ENCODE peak calls at places on chromosomes 4 and X, in four cellular contexts. M is neuronal stem cell, X is mesenchymal stem cell, C is mesendoderm. A is an unnamed sample.

GRCh38 chrX:39982927-39983326 is 114.8 kb downstream of the BCOR start:
- DNase-seq in C (no peak), M (no peak), X (no peak), A (no peak)

GRCh38 chr4:139200506-139200905 is 23.5 kb upstream of the ELF2 start:
- DNase-seq in C (no peak), X (no peak), M (no peak), A (no peak)

GRCh38 chrX:47145408-47146120 is 543 bp downstream of the RBM10 start:
- DNase-seq in X (no peak), M (no peak), C (no peak), A (no peak)

GRCh38 chr4:26081795-26082498 is 167.9 kb downstream of the SMIM20 start:
- DNase-seq in C (peak), M (peak), X (peak), A (peak)

GRCh38 chr4:26812049-26812729 is 48.5 kb upstream of the STIM2 start:
- DNase-seq in M (no peak), X (no peak), C (no peak), A (no peak)

GRCh38 chrX:73561791-73562190 is 1.2 kb upstream of the CHIC1 start:
- DNase-seq in C (no peak), X (no peak), M (no peak), A (peak)

GRCh38 chr4:14254806-14255445 is 627.4 kb upstream of the BOD1L1 start:
- DNase-seq in X (no peak), C (no peak), M (no peak), A (no peak)

GRCh38 chr4:147772459-147772969 is 40.6 kb downstream of the ARHGAP10 start:
- DNase-seq in M (no peak), X (peak), C (no peak), A (peak)

GRCh38 chr4:98518555-98519267 is 139.7 kb downstream of the TSPAN5 start:
- DNase-seq in M (no peak), X (no peak), C (peak), A (no peak)

GRCh38 chr4:98517444-98518021 is 140.9 kb downstream of the TSPAN5 start:
- DNase-seq in X (peak), M (no peak), C (no peak), A (peak)

GRCh38 chr4:98514930-98515809 is 143.2 kb downstream of the TSPAN5 start:
- DNase-seq in X (peak), M (no peak), C (peak), A (peak)

GRCh38 chr4:98516042-98516440 is 142.4 kb downstream of the TSPAN5 start:
- DNase-seq in X (peak), M (no peak), C (peak), A (peak)

GRCh38 chr4:98516441-98517323 is 141.7 kb downstream of the TSPAN5 start:
- DNase-seq in X (peak), C (no peak), M (no peak), A (peak)
- H2BK120ac ChIP-seq in X (peak), C (no peak), M (no peak), A (peak)

GRCh38 chr4:99610605-99611172 is 36.1 kb downstream of the MTTP start:
- DNase-seq in M (no peak), X (no peak), C (no peak), A (no peak)
- H3K27ac ChIP-seq in M (no peak), X (no peak), C (no peak), A (no peak)

DNA sequence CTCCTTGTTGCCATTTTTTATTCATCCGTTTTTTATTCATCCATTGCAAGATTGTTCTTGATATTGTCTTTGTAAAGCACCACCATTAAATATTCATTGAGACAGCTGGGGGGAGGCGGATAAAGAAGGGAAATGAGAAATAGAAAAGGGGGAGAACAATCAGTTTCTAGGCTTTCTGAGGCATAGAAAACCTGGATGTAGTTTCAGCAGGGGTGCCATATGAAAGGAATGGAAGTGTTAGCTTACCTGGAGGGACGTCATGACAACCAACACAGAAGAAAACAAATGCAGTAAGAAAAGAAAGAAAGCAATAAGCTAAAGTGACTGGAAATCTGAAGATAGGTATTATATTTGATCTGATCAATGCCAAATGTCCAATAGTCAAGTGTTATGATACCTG is 276.1 kb downstream of the GASK1B start:
- DNase-seq in M (no peak), C (peak), X (no peak), A (no peak)
- H2BK120ac ChIP-seq in M (no peak), C (no peak), X (no peak), A (no peak)

GRCh38 chr4:182809417-182810102 is 107.6 kb downstream of the DCTD start:
- DNase-seq in X (no peak), C (peak), M (no peak), A (no peak)

GRCh38 chr4:182807346-182807745 is 109.8 kb downstream of the DCTD start:
- DNase-seq in C (no peak), M (no peak), X (peak), A (no peak)

GRCh38 chr4:182807841-182808548 is 109.2 kb downstream of the DCTD start:
- DNase-seq in C (peak), X (no peak), M (no peak), A (no peak)

GRCh38 chr4:182808673-182809416 is 108.3 kb downstream of the DCTD start:
- DNase-seq in X (peak), M (no peak), C (no peak), A (peak)

GRCh38 chr4:182810103-182810605 is 107.0 kb downstream of the DCTD start:
- DNase-seq in X (no peak), M (no peak), C (no peak), A (no peak)
- H3K27ac ChIP-seq in X (no peak), M (no peak), C (no peak), A (no peak)

DNA sequence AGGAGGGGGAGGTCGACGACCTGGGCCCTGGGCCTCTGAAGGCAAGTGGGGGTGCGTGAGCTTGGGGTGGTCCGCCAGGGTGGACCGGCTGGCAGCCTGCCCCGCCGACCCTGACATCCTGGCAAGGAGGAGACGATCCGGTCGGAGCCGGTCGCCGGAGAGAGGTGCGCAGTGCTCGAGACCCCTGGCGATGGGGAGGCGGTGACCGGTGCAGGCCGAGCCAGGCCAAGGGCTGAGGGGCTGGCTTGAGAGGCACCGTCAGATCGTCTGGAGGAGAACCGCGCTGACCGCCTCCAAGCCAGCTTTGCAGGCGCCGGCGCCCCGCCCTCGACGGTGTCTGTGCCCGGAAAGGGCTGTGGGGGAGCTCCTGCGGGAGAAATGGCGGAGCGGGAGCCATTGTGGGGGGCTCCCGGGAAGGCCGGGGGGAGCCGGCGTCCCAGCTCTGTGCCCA is 25.6 kb downstream of the GPRASP3 start:
- DNase-seq in M (no peak), C (peak), X (peak), A (no peak)
- H2BK120ac ChIP-seq in M (no peak), C (no peak), X (peak), A (no peak)

GRCh38 chr4:126647756-126648396 is 984.9 kb upstream of the INTU start:
- DNase-seq in C (no peak), X (no peak), M (no peak), A (peak)
- H3K27ac ChIP-seq in C (no peak), X (no peak), M (no peak), A (no peak)

DNA sequence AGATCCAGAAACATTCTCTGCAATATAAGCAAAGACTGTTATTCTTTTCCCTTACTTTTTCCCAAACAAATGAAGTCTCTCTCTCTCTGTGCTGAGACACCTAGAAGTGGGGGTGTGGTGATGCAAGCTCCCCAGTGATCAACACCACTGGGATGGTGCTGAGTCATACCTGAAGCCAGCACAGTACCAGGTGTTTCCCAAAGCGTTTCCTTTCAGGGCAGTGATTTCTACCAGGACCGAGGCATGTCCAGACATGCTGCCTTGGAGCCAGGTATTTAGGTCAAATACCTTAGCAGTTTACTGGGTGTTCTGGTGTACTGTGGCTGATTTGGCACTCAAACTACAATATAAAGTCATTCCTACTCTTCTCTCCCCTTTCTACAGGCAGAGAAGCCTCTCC is 726.5 kb downstream of the FAM133A start:
- DNase-seq in C (peak), X (no peak), M (no peak), A (no peak)
- H2BK120ac ChIP-seq in C (no peak), X (no peak), M (no peak), A (no peak)

GRCh38 chr4:137638934-137639333 is 106.6 kb upstream of the PCDH18 start:
- DNase-seq in C (no peak), M (no peak), X (no peak), A (no peak)
- H3K27ac ChIP-seq in C (no peak), M (no peak), X (no peak), A (no peak)

GRCh38 chr4:128782875-128783614 is 26.5 kb upstream of the JADE1 start:
- DNase-seq in M (no peak), C (no peak), X (no peak), A (peak)

GRCh38 chr4:128782076-128782715 is 27.3 kb upstream of the JADE1 start:
- DNase-seq in X (no peak), C (no peak), M (no peak), A (peak)

GRCh38 chr4:128787509-128788311 is 21.8 kb upstream of the JADE1 start:
- DNase-seq in C (no peak), M (no peak), X (no peak), A (peak)
- H2BK120ac ChIP-seq in C (no peak), M (no peak), X (no peak), A (no peak)

A was measured in IMR-90.